ENCODE peak calls at places on chromosome 20, in five cellular contexts. C, E, L, A and I are unnamed samples.

GRCh38 chr20:41072099-41072798 is 43.6 kb downstream of the TOP1 start:
- DNase-seq in C (no peak), E (no peak), L (no peak), A (no peak), I (peak; percentile 88)

GRCh38 chr20:23147647-23147963 is 61.5 kb upstream of the CD93 start:
- DNase-seq in C (no peak), E (no peak), L (no peak), A (no peak), I (no peak)

GRCh38 chr20:61667056-61667792 is 398.5 kb downstream of the TAF4 start:
- DNase-seq in C (no peak), E (no peak), L (no peak), A (no peak), I (no peak)

GRCh38 chr20:62980970-62981369 is 25.8 kb downstream of the BHLHE23 start:
- DNase-seq in C (no peak), E (peak; percentile 37), L (no peak), A (no peak), I (no peak)

GRCh38 chr20:42093542-42094440 is 475.6 kb upstream of the CHD6 start:
- DNase-seq in C (no peak), E (no peak), L (no peak), A (no peak), I (no peak)

GRCh38 chr20:32316667-32317066 is 39.2 kb downstream of the KIF3B start:
- DNase-seq in C (no peak), E (peak; percentile 22), L (no peak), A (no peak), I (peak; percentile 44)

GRCh38 chr20:37381621-37382538 is 35.9 kb downstream of the SRC start:
- DNase-seq in C (peak; percentile 63), E (peak; percentile 83), L (no peak), A (no peak), I (no peak)

GRCh38 chr20:54026300-54027064 is 43.9 kb downstream of the BCAS1 start:
- DNase-seq in C (no peak), E (no peak), L (no peak), A (no peak), I (no peak)

GRCh38 chr20:688809-689208 is 13.2 kb upstream of the SCRT2 start:
- DNase-seq in C (peak; percentile 41), E (no peak), L (peak; percentile 31), A (no peak), I (peak; percentile 2)

GRCh38 chr20:52426856-52427255 is 235.3 kb upstream of the ZFP64 start:
- DNase-seq in C (no peak), E (no peak), L (no peak), A (no peak), I (no peak)

GRCh38 chr20:20321134-20321533 is 46.8 kb upstream of the INSM1 start:
- DNase-seq in C (no peak), E (no peak), L (no peak), A (no peak), I (no peak)

GRCh38 chr20:59291740-59292139 is 8.7 kb upstream of the EDN3 start:
- DNase-seq in C (no peak), E (no peak), L (no peak), A (no peak), I (no peak)

GRCh38 chr20:58028123-58028522 is 200.3 kb downstream of the ANKRD60 start:
- DNase-seq in C (no peak), E (no peak), L (no peak), A (no peak), I (no peak)
- TF ChIP-seq RAD21 in C (no peak), E (no peak), L (peak; percentile 14), A (peak; percentile 81), I (no peak)

DNA sequence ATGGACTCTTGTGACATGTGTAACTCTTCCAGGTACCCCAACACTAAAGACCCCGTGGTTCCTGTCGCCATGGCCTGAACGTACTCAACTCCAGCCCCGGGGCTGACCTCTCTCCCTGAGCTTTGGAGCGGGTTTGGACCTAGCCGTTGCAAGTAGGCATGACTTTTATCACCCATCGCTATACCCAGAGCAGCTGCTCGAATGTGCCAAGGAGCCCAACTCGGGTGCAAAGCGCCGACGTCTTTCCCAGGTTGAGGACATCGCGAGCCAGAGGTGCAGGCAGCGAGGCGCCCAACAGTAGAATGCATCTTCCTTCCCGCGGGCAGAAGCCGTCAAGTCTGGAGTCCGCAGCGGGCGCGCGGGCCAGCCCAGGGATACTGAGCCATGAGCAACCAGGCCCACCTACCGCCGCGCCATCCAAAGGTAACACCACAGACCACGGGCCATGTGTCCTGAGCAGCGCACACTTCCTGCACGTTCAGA is 5.7 kb upstream of the LAMP5 start:
- DNase-seq in C (no peak), E (no peak), L (no peak), A (no peak), I (no peak)
- TF ChIP-seq MAFK in C (no peak), E (no peak), L (no peak), A (no peak), I (no peak)

DNA sequence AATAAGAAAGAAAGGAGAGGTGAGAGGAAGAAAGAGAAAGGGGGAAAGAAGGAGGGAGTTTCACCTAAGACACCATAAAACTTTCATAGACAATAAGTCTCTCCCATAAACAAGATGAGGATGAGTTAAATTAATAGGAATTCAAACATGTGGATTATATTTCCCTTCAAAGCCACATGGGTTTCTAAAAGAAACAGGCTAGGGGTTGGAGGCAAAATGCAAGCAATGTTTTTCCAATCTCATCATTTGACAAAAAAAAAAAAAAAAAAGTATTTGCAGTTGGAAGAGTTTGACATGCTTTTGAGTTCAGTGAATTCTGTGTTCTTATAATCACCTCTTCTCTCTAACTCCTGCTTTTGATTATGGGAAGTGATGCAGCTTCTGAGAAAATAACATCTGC is 286.5 kb upstream of the PRND start:
- DNase-seq in C (no peak), E (no peak), L (no peak), A (no peak), I (peak; percentile 71)
- TF ChIP-seq RFX5 in C (no peak), E (no peak), L (no peak), A (no peak), I (no peak)

DNA sequence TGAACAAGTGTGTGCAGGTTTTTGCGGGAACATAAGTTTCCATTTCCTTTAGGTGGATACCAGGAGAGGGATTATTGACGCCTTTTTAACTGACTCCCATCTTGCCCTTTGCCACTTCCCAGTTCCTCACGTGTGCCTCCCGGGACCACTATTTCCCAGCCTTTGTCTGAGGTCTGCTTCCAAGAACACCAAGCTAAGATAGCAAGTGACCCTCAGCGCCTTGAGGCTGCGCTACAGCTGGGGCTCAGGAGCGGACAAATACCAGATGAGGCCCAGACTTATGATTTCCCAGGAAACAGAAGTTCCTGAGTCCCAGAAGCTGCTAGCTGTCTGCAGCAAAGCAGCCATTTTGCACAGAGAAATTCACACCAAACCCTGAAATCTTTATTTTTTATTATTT is 216.7 kb downstream of the SYNDIG1 start:
- DNase-seq in C (no peak), E (no peak), L (no peak), A (no peak), I (no peak)
- TF ChIP-seq RAD21 in C (no peak), E (no peak), L (no peak), A (no peak), I (no peak)